ENCODE peak calls at places on chromosome 12, in nine cellular contexts. H is A549, R is kidney epithelial cell, A is fibroblast of mammary gland, U is suprapubic skin, F is GM12865, B is AG10803, T is left lung, K is colonic mucosa. E is an unnamed sample.

GRCh38 chr12:32025906-32026305 is 66.7 kb downstream of the RESF1 start:
- DNase-seq in H (no peak), R (no peak), A (no peak), U (peak), F (peak), B (no peak), T (no peak), K (no peak), E (no peak)

GRCh38 chr12:131454418-131455217 is 256.3 kb upstream of the SFSWAP start:
- DNase-seq in H (peak), R (no peak), A (peak), U (no peak), F (peak), B (peak), T (peak), K (no peak), E (no peak)

GRCh38 chr12:3441435-3441834 is 49.6 kb upstream of the PRMT8 start:
- DNase-seq in H (no peak), R (no peak), A (no peak), U (no peak), F (no peak), B (no peak), T (no peak), K (no peak), E (no peak)

GRCh38 chr12:12182926-12183325 is 83.9 kb downstream of the LRP6 start:
- DNase-seq in H (no peak), R (no peak), A (peak), U (no peak), F (no peak), B (peak), T (no peak), K (no peak), E (peak)

GRCh38 chr12:48004941-48005749 is 869 bp upstream of the COL2A1 start:
- DNase-seq in H (no peak), R (no peak), A (no peak), U (no peak), F (no peak), B (no peak), T (no peak), K (no peak), E (no peak)

GRCh38 chr12:90099288-90099687 is 390.6 kb upstream of the ATP2B1 start:
- DNase-seq in H (no peak), R (no peak), A (peak), U (no peak), F (no peak), B (no peak), T (no peak), K (no peak), E (no peak)

GRCh38 chr12:62911288-62911687 is 23.7 kb downstream of the PPM1H start:
- DNase-seq in H (no peak), R (no peak), A (no peak), U (no peak), F (no peak), B (no peak), T (no peak), K (no peak), E (no peak)

GRCh38 chr12:18683603-18684002 is 54.2 kb downstream of the PLCZ1 start:
- DNase-seq in H (no peak), R (no peak), A (peak), U (no peak), F (no peak), B (peak), T (no peak), K (no peak), E (no peak)

GRCh38 chr12:98916106-98916505 is 271.0 kb downstream of the APAF1 start:
- DNase-seq in H (no peak), R (no peak), A (peak), U (no peak), F (no peak), B (no peak), T (no peak), K (no peak), E (no peak)

GRCh38 chr12:57760347-57760982 is 5.6 kb downstream of the MARCHF9 start:
- DNase-seq in H (no peak), R (no peak), A (no peak), U (no peak), F (no peak), B (no peak), T (no peak), K (no peak), E (no peak)

GRCh38 chr12:57518176-57518919 is 2.0 kb downstream of the DDIT3 start:
- DNase-seq in H (no peak), R (no peak), A (peak), U (no peak), F (no peak), B (peak), T (no peak), K (no peak), E (no peak)

GRCh38 chr12:17528394-17528793 is 561.6 kb downstream of the RERGL start:
- DNase-seq in H (no peak), R (no peak), A (no peak), U (no peak), F (no peak), B (no peak), T (no peak), K (no peak), E (no peak)

GRCh38 chr12:645563-646071 is 17.6 kb downstream of the NINJ2 start:
- DNase-seq in H (no peak), R (no peak), A (peak), U (no peak), F (no peak), B (peak), T (no peak), K (no peak), E (no peak)

GRCh38 chr12:107200394-107200793 is 107.0 kb upstream of the CRY1 start:
- DNase-seq in H (peak), R (peak), A (peak), U (no peak), F (peak), B (peak), T (no peak), K (no peak), E (peak)

GRCh38 chr12:92973614-92974013 is 44.5 kb upstream of the EEA1 start:
- DNase-seq in H (no peak), R (peak), A (peak), U (no peak), F (peak), B (peak), T (no peak), K (no peak), E (peak)

GRCh38 chr12:77878901-77879300 is 48.2 kb downstream of the NAV3 start:
- DNase-seq in H (no peak), R (no peak), A (no peak), U (no peak), F (no peak), B (no peak), T (no peak), K (no peak), E (no peak)

GRCh38 chr12:105820407-105821140 is 318.2 kb downstream of the NUAK1 start:
- DNase-seq in H (no peak), R (no peak), A (peak), U (no peak), F (no peak), B (peak), T (no peak), K (no peak), E (peak)

GRCh38 chr12:47773062-47773857 is at the start of gene SLC48A1:
- DNase-seq in H (peak), R (no peak), A (peak), U (no peak), F (peak), B (peak), T (peak), K (peak), E (no peak)

GRCh38 chr12:131413006-131413405 is 297.9 kb upstream of the SFSWAP start:
- DNase-seq in H (no peak), R (no peak), A (no peak), U (peak), F (no peak), B (no peak), T (no peak), K (no peak), E (no peak)

GRCh38 chr12:113385282-113385882 is 18.3 kb downstream of the SDS start:
- DNase-seq in H (no peak), R (no peak), A (no peak), U (no peak), F (peak), B (no peak), T (no peak), K (no peak), E (no peak)

GRCh38 chr12:131755305-131756113 is 44.6 kb downstream of the SFSWAP start:
- DNase-seq in H (peak), R (no peak), A (peak), U (no peak), F (peak), B (peak), T (no peak), K (no peak), E (no peak)

GRCh38 chr12:12721251-12721689 is 4.1 kb downstream of the CDKN1B start:
- DNase-seq in H (no peak), R (no peak), A (no peak), U (no peak), F (no peak), B (no peak), T (no peak), K (peak), E (no peak)

GRCh38 chr12:120109570-120110267 is 6.8 kb downstream of the RAB35 start:
- DNase-seq in H (no peak), R (no peak), A (no peak), U (no peak), F (no peak), B (no peak), T (no peak), K (no peak), E (no peak)

GRCh38 chr12:1453801-1454200 is 140.6 kb downstream of the FBXL14 start:
- DNase-seq in H (no peak), R (no peak), A (no peak), U (no peak), F (no peak), B (no peak), T (no peak), K (no peak), E (no peak)

GRCh38 chr12:88057994-88058718 is 29.0 kb upstream of the C12orf50 start:
- DNase-seq in H (no peak), R (no peak), A (peak), U (no peak), F (no peak), B (peak), T (no peak), K (no peak), E (no peak)

GRCh38 chr12:82708056-82708455 is 21.4 kb downstream of the TMTC2 start:
- DNase-seq in H (no peak), R (no peak), A (no peak), U (no peak), F (no peak), B (peak), T (no peak), K (no peak), E (no peak)

GRCh38 chr12:127822743-127823433 is 444.1 kb upstream of the TMEM132C start:
- DNase-seq in H (no peak), R (no peak), A (no peak), U (no peak), F (no peak), B (no peak), T (no peak), K (no peak), E (peak)

GRCh38 chr12:42960087-42960527 is 370.6 kb upstream of the PRICKLE1 start:
- DNase-seq in H (no peak), R (peak), A (peak), U (no peak), F (no peak), B (no peak), T (no peak), K (no peak), E (peak)

GRCh38 chr12:47281667-47282171 is 202.0 kb upstream of the AMIGO2 start:
- DNase-seq in H (no peak), R (no peak), A (peak), U (no peak), F (no peak), B (no peak), T (no peak), K (no peak), E (no peak)

GRCh38 chr12:86660488-86661171 is 404.4 kb upstream of the MGAT4C start:
- DNase-seq in H (peak), R (peak), A (peak), U (no peak), F (no peak), B (no peak), T (no peak), K (no peak), E (no peak)

GRCh38 chr12:24596768-24597388 is 352.0 kb downstream of the BCAT1 start:
- DNase-seq in H (peak), R (no peak), A (peak), U (no peak), F (peak), B (peak), T (no peak), K (no peak), E (peak)

GRCh38 chr12:65282840-65283239 is 4.4 kb downstream of the MSRB3 start:
- DNase-seq in H (no peak), R (no peak), A (no peak), U (no peak), F (no peak), B (no peak), T (no peak), K (no peak), E (no peak)

GRCh38 chr12:32568241-32568640 is 110.9 kb upstream of the DNM1L start:
- DNase-seq in H (peak), R (peak), A (peak), U (no peak), F (no peak), B (peak), T (no peak), K (no peak), E (peak)

GRCh38 chr12:31337952-31338351 is 12.0 kb upstream of the SINHCAF start:
- DNase-seq in H (no peak), R (no peak), A (no peak), U (no peak), F (no peak), B (no peak), T (no peak), K (no peak), E (no peak)

DNA sequence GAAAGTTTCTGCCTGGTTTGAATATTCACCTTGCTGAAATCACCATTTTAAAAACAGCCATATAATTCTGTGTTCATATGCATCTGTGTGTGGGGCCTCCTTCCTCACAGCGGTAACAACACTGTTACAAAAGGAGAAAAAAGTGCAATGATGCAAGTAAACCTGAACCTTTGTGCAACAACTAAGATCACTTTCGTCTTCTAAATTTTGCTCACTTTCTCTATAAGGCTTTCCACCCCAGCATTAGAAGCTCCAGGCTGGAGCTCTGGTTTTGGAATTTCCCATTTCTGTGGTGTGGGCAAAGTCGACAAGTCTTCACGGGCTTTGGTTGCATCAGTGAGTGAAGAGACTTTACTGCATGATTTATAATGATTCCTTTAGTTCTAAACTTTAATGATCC is 18.4 kb downstream of the FGD6 start:
- DNase-seq in H (no peak), R (no peak), A (no peak), U (no peak), F (peak), B (no peak), T (no peak), K (no peak), E (no peak)
- H3K4me3 ChIP-seq in H (peak), R (no peak), A (no peak), U (no peak), F (peak), B (no peak), T (no peak), K (no peak), E (no peak)

GRCh38 chr12:49357099-49357678 is 10.1 kb upstream of the SPATS2 start:
- DNase-seq in H (no peak), R (no peak), A (peak), U (no peak), F (peak), B (peak), T (no peak), K (no peak), E (no peak)
- TF ChIP-seq CTCF in H (peak), R (peak), A (peak), U (peak), F (peak), B (peak), T (peak), K (peak), E (peak)

GRCh38 chr12:52927964-52928363 is 21.0 kb upstream of the KRT18 start:
- DNase-seq in H (no peak), R (no peak), A (no peak), U (no peak), F (no peak), B (no peak), T (no peak), K (no peak), E (no peak)
- H3K4me3 ChIP-seq in H (no peak), R (no peak), A (no peak), U (no peak), F (no peak), B (no peak), T (no peak), K (no peak), E (no peak)

GRCh38 chr12:123938679-123939480 is 33.8 kb downstream of the CCDC92 start:
- DNase-seq in H (peak), R (no peak), A (peak), U (no peak), F (no peak), B (no peak), T (no peak), K (no peak), E (no peak)
- TF ChIP-seq CTCF in H (peak), R (peak), A (peak), U (no peak), F (peak), B (peak), T (no peak), K (no peak), E (peak)

E was measured in astrocyte of the cerebellum.